ENCODE peak calls at places on chromosomes 12 and 14, in six cellular contexts. F, N, K, W, L and V are unnamed samples. For H3K36me3, the result is how much of the 10 kb centered on the place peaks cover.

GRCh38 chr14:76699901-76700590 is 61.2 kb upstream of the VASH1 start:
- ATAC-seq in F (no peak), N (no peak), K (no peak), W (no peak), L (no peak), V (no peak)

GRCh38 chr12:83470749-83471148 is 784.0 kb downstream of the TMTC2 start:
- ATAC-seq in F (no peak), N (no peak), K (no peak), W (no peak), L (no peak), V (no peak)

GRCh38 chr12:123900898-123901376 is 71.7 kb downstream of the CCDC92 start:
- ATAC-seq in F (peak), N (peak), K (peak), W (peak), L (no peak), V (no peak)

GRCh38 chr12:108327621-108328371 is 11.3 kb downstream of the CMKLR1 start:
- ATAC-seq in F (no peak), N (no peak), K (no peak), W (no peak), L (no peak), V (peak)

GRCh38 chr14:71444030-71444822 is 488.0 kb upstream of the RGS6 start:
- ATAC-seq in F (no peak), N (no peak), K (no peak), W (peak), L (no peak), V (no peak)

GRCh38 chr14:49988080-49988990 is 95.5 kb downstream of the ARF6 start:
- ATAC-seq in F (no peak), N (peak), K (no peak), W (no peak), L (no peak), V (no peak)

GRCh38 chr14:61110683-61111082 is 129.6 kb downstream of the SLC38A6 start:
- ATAC-seq in F (no peak), N (no peak), K (no peak), W (no peak), L (no peak), V (no peak)

GRCh38 chr12:72264548-72265175 is 7.5 kb upstream of the TRHDE start:
- ATAC-seq in F (no peak), N (no peak), K (peak), W (no peak), L (no peak), V (no peak)

GRCh38 chr12:69524755-69525509 is 54.7 kb downstream of the FRS2 start:
- ATAC-seq in F (peak), N (no peak), K (no peak), W (peak), L (no peak), V (no peak)

GRCh38 chr12:93802698-93803097 is 125.5 kb downstream of the CRADD start:
- ATAC-seq in F (no peak), N (peak), K (no peak), W (peak), L (no peak), V (no peak)

GRCh38 chr12:89200217-89200616 is 152.1 kb downstream of the DUSP6 start:
- ATAC-seq in F (no peak), N (no peak), K (no peak), W (no peak), L (no peak), V (no peak)

GRCh38 chr12:40730281-40730680 is 38.0 kb downstream of the CNTN1 start:
- ATAC-seq in F (no peak), N (no peak), K (no peak), W (peak), L (no peak), V (no peak)

GRCh38 chr14:55814873-55815272 is 234.9 kb downstream of the KTN1 start:
- ATAC-seq in F (no peak), N (no peak), K (no peak), W (no peak), L (no peak), V (no peak)

GRCh38 chr12:113142173-113142885 is 6.8 kb upstream of the RASAL1 start:
- ATAC-seq in F (peak), N (peak), K (peak), W (peak), L (peak), V (peak)

GRCh38 chr14:21704340-21704737 is 30.7 kb upstream of the OR4E1 start:
- ATAC-seq in F (no peak), N (no peak), K (no peak), W (no peak), L (no peak), V (no peak)

GRCh38 chr12:62914443-62914909 is 20.5 kb downstream of the PPM1H start:
- ATAC-seq in F (no peak), N (no peak), K (no peak), W (peak), L (no peak), V (no peak)

GRCh38 chr14:71606575-71606974 is 325.7 kb upstream of the RGS6 start:
- ATAC-seq in F (no peak), N (no peak), K (no peak), W (no peak), L (no peak), V (no peak)

GRCh38 chr12:51626115-51626514 is 35.1 kb downstream of the SCN8A start:
- ATAC-seq in F (no peak), N (peak), K (no peak), W (no peak), L (no peak), V (no peak)

GRCh38 chr12:38761111-38761510 is 144.3 kb downstream of the CPNE8 start:
- ATAC-seq in F (no peak), N (no peak), K (no peak), W (no peak), L (no peak), V (no peak)

GRCh38 chr14:91753501-91754128 is 21.7 kb upstream of the CATSPERB start:
- ATAC-seq in F (no peak), N (no peak), K (no peak), W (peak), L (no peak), V (no peak)

GRCh38 chr14:68172664-68173063 is 353.1 kb downstream of the RAD51B start:
- ATAC-seq in F (no peak), N (peak), K (no peak), W (no peak), L (peak), V (no peak)

GRCh38 chr12:94231718-94232117 is 83.3 kb downstream of the PLXNC1 start:
- ATAC-seq in F (no peak), N (no peak), K (no peak), W (no peak), L (no peak), V (no peak)

GRCh38 chr12:120172053-120172452 is 22.5 kb downstream of the GCN1 start:
- ATAC-seq in F (no peak), N (no peak), K (no peak), W (no peak), L (no peak), V (no peak)

GRCh38 chr12:53299101-53299453 is 418 bp upstream of the MYG1 start:
- ATAC-seq in F (peak), N (no peak), K (peak), W (no peak), L (peak), V (no peak)

GRCh38 chr12:124679533-124680371 is 112.3 kb upstream of the NCOR2 start:
- ATAC-seq in F (peak), N (peak), K (no peak), W (no peak), L (no peak), V (peak)

GRCh38 chr14:63180017-63180416 is 24.2 kb upstream of the RHOJ start:
- ATAC-seq in F (no peak), N (no peak), K (no peak), W (no peak), L (no peak), V (peak)

GRCh38 chr14:68784298-68784910 is 8.5 kb downstream of the ZFP36L1 start:
- ATAC-seq in F (no peak), N (peak), K (peak), W (no peak), L (no peak), V (no peak)

GRCh38 chr12:65169311-65170244 is at the start of gene LEMD3:
- ATAC-seq in F (peak), N (peak), K (peak), W (peak), L (peak), V (peak)

GRCh38 chr14:21526672-21527319 is 650 bp upstream of the SALL2 start:
- ATAC-seq in F (no peak), N (peak), K (no peak), W (peak), L (no peak), V (no peak)

GRCh38 chr14:104771918-104772706 is 19.2 kb downstream of the SIVA1 start:
- ATAC-seq in F (no peak), N (no peak), K (no peak), W (no peak), L (no peak), V (no peak)

GRCh38 chr14:68282479-68283377 is 463.1 kb downstream of the RAD51B start:
- ATAC-seq in F (no peak), N (peak), K (no peak), W (peak), L (no peak), V (no peak)

GRCh38 chr12:115623764-115624334 is 653.6 kb downstream of the MED13L start:
- ATAC-seq in F (no peak), N (no peak), K (no peak), W (peak), L (peak), V (peak)

GRCh38 chr12:93686572-93687365 is 9.6 kb downstream of the CRADD start:
- ATAC-seq in F (no peak), N (no peak), K (no peak), W (no peak), L (no peak), V (no peak)

GRCh38 chr12:53807322-53807721 is 55.5 kb upstream of the CISTR start:
- ATAC-seq in F (no peak), N (no peak), K (no peak), W (no peak), L (no peak), V (no peak)

GRCh38 chr14:78700236-78700635 is 530.1 kb downstream of the NRXN3 start:
- ATAC-seq in F (no peak), N (no peak), K (no peak), W (no peak), L (no peak), V (no peak)

GRCh38 chr14:75101491-75101890 is 25.4 kb downstream of the NEK9 start:
- ATAC-seq in F (no peak), N (no peak), K (no peak), W (no peak), L (no peak), V (no peak)

GRCh38 chr14:75098682-75099081 is 28.2 kb downstream of the NEK9 start:
- ATAC-seq in F (no peak), N (no peak), K (no peak), W (no peak), L (no peak), V (no peak)

GRCh38 chr14:75095690-75096089 is 26.2 kb downstream of the ZC2HC1C start:
- ATAC-seq in F (no peak), N (no peak), K (no peak), W (no peak), L (no peak), V (no peak)

GRCh38 chr14:75096959-75097358 is 27.5 kb downstream of the ZC2HC1C start:
- ATAC-seq in F (no peak), N (no peak), K (no peak), W (no peak), L (no peak), V (no peak)

DNA sequence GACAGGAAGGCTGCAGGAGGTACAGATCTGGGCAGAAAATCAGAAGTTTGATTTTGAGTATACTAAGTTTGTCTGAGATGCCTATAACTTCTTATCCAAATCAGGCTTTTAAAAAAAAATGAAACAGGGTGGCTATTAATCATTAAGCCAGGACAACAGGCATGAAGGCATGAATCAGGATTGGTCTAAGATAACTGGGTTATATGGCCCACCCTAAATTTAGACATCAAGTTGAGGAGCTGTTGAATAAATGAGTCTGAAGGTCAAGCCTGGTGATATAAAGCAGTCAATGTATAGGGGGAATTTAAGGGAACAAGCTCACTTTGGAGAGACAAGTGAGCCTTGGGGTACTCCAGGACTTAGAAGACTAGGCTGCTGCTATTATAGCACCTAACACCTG is 28.6 kb downstream of the NEK9 start:
- ATAC-seq in F (no peak), N (no peak), K (no peak), W (no peak), L (no peak), V (no peak)
- H3K36me3 ChIP-seq in F (under half), N (under half), K (under half), W (under half), L (half or more), V (half or more)

GRCh38 chr12:68335462-68335861 is 3.3 kb upstream of the MDM1 start:
- ATAC-seq in F (no peak), N (no peak), K (no peak), W (no peak), L (no peak), V (no peak)
- TF ChIP-seq POLR2AphosphoS5 in F (no peak), N (no peak), K (no peak), W (no peak), L (no peak), V (no peak)

GRCh38 chr14:54767139-54767431 is 135.5 kb downstream of the GCH1 start:
- ATAC-seq in F (no peak), N (no peak), K (no peak), W (no peak), L (no peak), V (no peak)
- H3K36me3 ChIP-seq in F (under half), N (under half), K (under half), W (under half), L (under half), V (half or more)

DNA sequence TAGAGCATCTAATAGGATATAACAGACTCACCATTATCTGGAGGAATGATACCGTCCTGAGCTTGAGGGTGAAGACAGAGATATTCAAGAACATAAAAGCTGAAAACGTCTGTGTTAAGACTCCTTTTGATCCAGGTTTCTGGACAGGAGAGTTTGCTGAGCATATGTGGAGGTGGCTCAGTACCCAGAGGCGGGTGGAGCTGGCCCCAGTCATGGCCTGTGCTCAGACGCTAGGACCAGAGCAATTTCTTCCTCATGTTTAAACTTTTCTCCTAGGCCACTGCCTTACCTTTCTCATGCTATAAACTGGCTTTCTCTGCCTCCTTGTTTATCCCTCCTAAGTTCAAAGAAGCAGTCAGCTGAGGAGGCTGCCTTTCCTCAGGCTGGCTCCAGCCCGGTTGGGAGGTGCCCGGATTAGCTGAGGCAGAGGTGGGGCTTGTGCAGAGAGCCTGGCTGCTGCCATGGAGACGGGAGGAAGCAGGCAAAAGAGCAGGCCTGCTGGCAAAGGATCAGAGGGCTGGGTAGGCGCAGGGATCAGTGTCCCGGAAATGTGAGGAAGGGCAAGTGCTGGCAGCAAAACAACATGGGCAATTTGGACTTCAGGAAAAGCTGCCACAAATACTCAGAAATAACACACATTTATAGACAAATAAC is 13.7 kb downstream of the COA8 start:
- ATAC-seq in F (peak), N (no peak), K (peak), W (peak), L (peak), V (peak)
- TF ChIP-seq POLR2AphosphoS5 in F (no peak), N (no peak), K (no peak), W (no peak), L (peak), V (peak)

DNA sequence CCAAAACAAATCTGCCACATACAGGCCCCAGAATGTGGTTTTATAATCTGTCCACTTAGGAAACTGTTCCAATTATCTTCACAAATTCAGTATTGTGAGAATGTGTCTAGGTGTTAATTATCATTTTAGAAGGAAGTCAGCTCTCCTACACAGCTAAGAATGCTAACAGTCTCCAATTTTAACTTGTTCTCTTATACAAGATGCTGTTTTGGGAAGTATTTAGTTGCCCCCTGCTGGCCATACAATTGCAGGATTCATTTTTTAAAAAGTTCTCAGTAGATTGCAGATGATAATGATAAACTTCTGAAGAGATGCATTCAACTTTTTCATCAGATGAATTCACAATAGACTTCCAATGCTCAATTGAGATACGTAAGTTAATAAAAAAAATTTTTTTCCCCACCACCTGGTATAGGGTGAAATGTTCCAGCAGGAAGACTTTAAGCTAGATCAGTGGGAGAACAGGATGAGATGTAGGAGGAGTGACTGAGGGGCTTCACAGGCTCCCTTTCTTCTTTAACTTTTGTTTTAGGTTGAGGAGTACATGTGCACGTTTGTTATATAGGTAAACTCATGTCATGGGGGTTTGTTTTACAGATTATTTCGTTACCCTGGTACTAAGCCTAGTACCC is 27.3 kb upstream of the OSBPL8 start:
- ATAC-seq in F (peak), N (peak), K (peak), W (no peak), L (no peak), V (no peak)
- H3K36me3 ChIP-seq in F (under half), N (under half), K (under half), W (under half), L (under half), V (under half)

DNA sequence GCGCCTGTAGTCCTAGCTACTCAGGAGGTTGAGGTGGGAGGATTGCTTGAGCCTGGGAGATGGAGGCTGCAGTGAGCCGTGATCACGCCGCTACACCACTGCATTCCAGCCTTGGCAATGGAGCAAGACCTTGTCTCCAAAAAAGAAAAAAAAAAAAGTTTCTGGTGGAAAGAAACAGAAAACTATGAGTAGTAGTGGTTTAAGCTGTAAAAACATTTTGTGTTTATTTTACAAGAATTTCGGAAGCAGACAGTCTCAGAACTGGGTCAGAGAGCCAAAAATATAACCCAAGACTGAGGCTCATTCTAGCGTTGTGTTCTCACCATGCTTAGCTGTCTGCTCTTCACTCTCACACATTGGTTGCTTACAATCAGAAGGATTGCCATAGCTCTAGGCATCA is 117.8 kb upstream of the RASSF8 start:
- ATAC-seq in F (no peak), N (no peak), K (no peak), W (no peak), L (no peak), V (peak)
- TF ChIP-seq POLR2AphosphoS5 in F (no peak), N (no peak), K (no peak), W (no peak), L (no peak), V (peak)

GRCh38 chr14:102947321-102948103 is 25.0 kb downstream of the AMN start:
- ATAC-seq in F (no peak), N (no peak), K (no peak), W (no peak), L (no peak), V (no peak)

GRCh38 chr14:102949801-102950451 is 27.5 kb downstream of the AMN start:
- ATAC-seq in F (peak), N (no peak), K (no peak), W (no peak), L (no peak), V (peak)

GRCh38 chr14:102951034-102951433 is 28.6 kb downstream of the AMN start:
- ATAC-seq in F (no peak), N (no peak), K (no peak), W (no peak), L (no peak), V (no peak)

GRCh38 chr14:102949062-102949800 is 26.8 kb downstream of the AMN start:
- ATAC-seq in F (peak), N (no peak), K (peak), W (no peak), L (no peak), V (no peak)

GRCh38 chr14:102948698-102949061 is 26.2 kb downstream of the AMN start:
- ATAC-seq in F (no peak), N (no peak), K (peak), W (no peak), L (no peak), V (no peak)
- H3K36me3 ChIP-seq in F (under half), N (under half), K (under half), W (under half), L (half or more), V (under half)

GRCh38 chr12:3337944-3338343 is 153.1 kb upstream of the PRMT8 start:
- ATAC-seq in F (no peak), N (no peak), K (no peak), W (no peak), L (no peak), V (no peak)

GRCh38 chr12:3333991-3334391 is 157.0 kb upstream of the PRMT8 start:
- ATAC-seq in F (no peak), N (no peak), K (no peak), W (no peak), L (no peak), V (no peak)

GRCh38 chr12:3335078-3335487 is 155.9 kb upstream of the PRMT8 start:
- ATAC-seq in F (no peak), N (peak), K (no peak), W (no peak), L (no peak), V (no peak)

GRCh38 chr12:3339221-3339620 is 151.8 kb upstream of the PRMT8 start:
- ATAC-seq in F (no peak), N (no peak), K (no peak), W (no peak), L (no peak), V (no peak)

GRCh38 chr12:3336606-3337311 is 154.2 kb upstream of the PRMT8 start:
- ATAC-seq in F (no peak), N (peak), K (peak), W (no peak), L (no peak), V (peak)
- TF ChIP-seq POLR2AphosphoS5 in F (no peak), N (no peak), K (peak), W (no peak), L (no peak), V (peak)

GRCh38 chr12:109591041-109591440 is 17.4 kb downstream of the MVK start:
- ATAC-seq in F (no peak), N (no peak), K (no peak), W (no peak), L (no peak), V (no peak)
- H3K36me3 ChIP-seq in F (under half), N (under half), K (under half), W (under half), L (half or more), V (under half)

GRCh38 chr12:3275171-3276041 is 198.2 kb downstream of the TSPAN9 start:
- ATAC-seq in F (peak), N (peak), K (peak), W (peak), L (peak), V (peak)
- TF ChIP-seq POLR2AphosphoS5 in F (no peak), N (no peak), K (no peak), W (no peak), L (no peak), V (no peak)